ENCODE peak calls at places on chromosomes 4 and X, in ten cellular contexts. K, C, N, W, I, V, X, Q, H and M are unnamed samples.

GRCh38 chr4:176443117-176443516 is 123.4 kb downstream of the SPCS3 start:
- DNase-seq in I (no peak), X (no peak), C (no peak), H (no peak), K (no peak), W (no peak), V (no peak), Q (peak), N (peak), M (no peak)

GRCh38 chrX:1108451-1109445 is 103.7 kb downstream of the CRLF2 start:
- DNase-seq in H (no peak), V (no peak), N (no peak), C (no peak), W (no peak), Q (no peak), K (no peak), I (no peak), X (no peak), M (peak)

GRCh38 chr4:176210101-176210500 is 14.7 kb upstream of the SPATA4 start:
- DNase-seq in H (no peak), X (no peak), W (no peak), N (no peak), Q (no peak), V (no peak), C (no peak), K (no peak), I (no peak), M (no peak)

GRCh38 chr4:3122081-3122563 is 47.6 kb downstream of the HTT start:
- DNase-seq in K (no peak), W (peak), X (no peak), C (no peak), V (no peak), N (peak), I (no peak), H (no peak), Q (no peak), M (no peak)

GRCh38 chr4:175385797-175386196 is 426.3 kb downstream of the GPM6A start:
- DNase-seq in I (no peak), H (no peak), V (no peak), X (no peak), W (no peak), N (peak), K (no peak), C (no peak), Q (peak), M (no peak)

GRCh38 chrX:46203115-46203514 is 342.1 kb downstream of the ZNF674 start:
- DNase-seq in I (no peak), K (no peak), X (no peak), W (no peak), N (no peak), Q (no peak), V (no peak), C (no peak), H (no peak), M (no peak)

GRCh38 chrX:139933904-139934303 is 1.1 kb upstream of the ATP11C start:
- DNase-seq in C (peak), H (no peak), W (no peak), V (no peak), X (no peak), I (no peak), Q (no peak), K (no peak), N (no peak), M (no peak)

GRCh38 chrX:135520553-135521404 is at the start of gene INTS6L:
- DNase-seq in N (peak), X (peak), V (peak), K (peak), I (peak), H (peak), W (peak), C (peak), Q (peak), M (peak)

GRCh38 chrX:11100281-11101035 is 10.7 kb upstream of the HCCS start:
- DNase-seq in K (no peak), W (no peak), Q (peak), N (peak), C (peak), V (no peak), I (no peak), H (peak), X (peak), M (no peak)

GRCh38 chrX:17629519-17629918 is 107.8 kb upstream of the SCML1 start:
- DNase-seq in H (no peak), W (no peak), V (no peak), C (no peak), Q (no peak), K (no peak), N (no peak), I (no peak), X (no peak), M (no peak)

GRCh38 chr4:2649604-2650114 is 106.5 kb downstream of the TNIP2 start:
- DNase-seq in N (no peak), Q (no peak), H (no peak), V (no peak), K (no peak), C (no peak), X (peak), I (no peak), W (no peak), M (peak)

GRCh38 chrX:154793084-154793483 is 12.2 kb downstream of the MPP1 start:
- DNase-seq in I (no peak), W (no peak), X (no peak), K (no peak), Q (no peak), V (no peak), C (no peak), H (no peak), N (no peak), M (no peak)

GRCh38 chrX:51332188-51332942 is at the start of gene NUDT10:
- DNase-seq in X (peak), N (peak), C (no peak), H (peak), K (no peak), V (no peak), Q (peak), I (peak), W (peak), M (peak)

GRCh38 chrX:5876984-5877655 is 351.5 kb downstream of the NLGN4X start:
- DNase-seq in N (no peak), V (peak), K (no peak), Q (peak), I (peak), W (peak), X (no peak), H (no peak), C (no peak), M (no peak)

GRCh38 chrX:44227981-44228380 is 115.5 kb downstream of the EFHC2 start:
- DNase-seq in C (no peak), H (no peak), K (no peak), W (no peak), I (no peak), X (no peak), N (no peak), Q (no peak), V (no peak), M (no peak)

GRCh38 chr4:13218316-13218958 is 265.7 kb downstream of the RAB28 start:
- DNase-seq in N (no peak), X (peak), V (no peak), C (no peak), Q (no peak), H (peak), W (no peak), K (no peak), I (no peak), M (no peak)

GRCh38 chr4:187618701-187619278 is 376.8 kb upstream of the ZFP42 start:
- DNase-seq in W (no peak), Q (peak), V (no peak), C (no peak), K (no peak), I (no peak), X (no peak), N (peak), H (no peak), M (no peak)

DNA sequence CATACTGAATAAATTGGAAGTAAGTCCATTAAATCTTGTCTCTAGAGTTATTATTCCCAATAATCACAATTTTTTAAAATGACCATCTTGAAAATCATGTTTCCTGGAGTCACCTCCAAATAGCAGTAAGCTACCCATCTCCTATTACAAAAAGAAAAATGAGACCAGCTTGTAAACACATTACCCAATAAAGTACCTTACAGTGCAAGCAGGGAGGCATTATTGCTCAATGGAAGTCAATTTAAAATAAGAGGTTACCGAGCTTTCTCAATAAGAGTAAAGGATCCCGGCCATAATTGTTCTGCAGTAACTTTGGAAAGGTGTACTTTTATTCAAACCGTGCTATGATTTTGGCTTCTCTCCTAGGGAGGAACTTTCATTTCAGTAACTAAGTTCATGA is 78.0 kb downstream of the DMD start:
- DNase-seq in X (no peak), I (no peak), V (no peak), N (peak), C (no peak), H (no peak), W (no peak), Q (no peak), K (no peak), M (no peak)
- TF ChIP-seq CTCF in X (no peak), I (no peak), V (no peak), N (no peak), C (no peak), H (no peak), W (no peak), Q (no peak), K (no peak), M (no peak)

GRCh38 chr4:135672202-135672601 is 1470.6 kb upstream of the PABPC4L start:
- DNase-seq in Q (no peak), W (no peak), K (no peak), H (no peak), C (no peak), N (no peak), X (no peak), V (no peak), I (no peak), M (no peak)

GRCh38 chr4:135670548-135670947 is 1469.0 kb upstream of the PABPC4L start:
- DNase-seq in I (no peak), H (no peak), W (no peak), K (no peak), C (no peak), Q (no peak), X (no peak), V (no peak), N (no peak), M (no peak)
- TF ChIP-seq CTCF in I (no peak), H (no peak), W (no peak), K (no peak), C (no peak), Q (no peak), X (no peak), V (no peak), N (no peak), M (no peak)

GRCh38 chr4:83113429-83113786 is 1.1 kb downstream of the PLAC8 start:
- DNase-seq in H (no peak), X (no peak), Q (no peak), W (no peak), V (no peak), C (no peak), K (no peak), I (no peak), N (no peak), M (no peak)

GRCh38 chr4:83115656-83116285 is 1.2 kb upstream of the PLAC8 start:
- DNase-seq in K (no peak), I (no peak), V (no peak), Q (no peak), C (no peak), X (no peak), H (no peak), W (no peak), N (no peak), M (no peak)

GRCh38 chr4:83114576-83114975 is at the start of gene PLAC8:
- DNase-seq in N (peak), C (peak), K (no peak), W (no peak), Q (no peak), V (no peak), H (no peak), X (no peak), I (no peak), M (no peak)

GRCh38 chr4:83112678-83113428 is 1.7 kb downstream of the PLAC8 start:
- DNase-seq in N (peak), H (no peak), X (no peak), W (no peak), V (no peak), K (no peak), C (no peak), I (no peak), Q (no peak), M (no peak)

DNA sequence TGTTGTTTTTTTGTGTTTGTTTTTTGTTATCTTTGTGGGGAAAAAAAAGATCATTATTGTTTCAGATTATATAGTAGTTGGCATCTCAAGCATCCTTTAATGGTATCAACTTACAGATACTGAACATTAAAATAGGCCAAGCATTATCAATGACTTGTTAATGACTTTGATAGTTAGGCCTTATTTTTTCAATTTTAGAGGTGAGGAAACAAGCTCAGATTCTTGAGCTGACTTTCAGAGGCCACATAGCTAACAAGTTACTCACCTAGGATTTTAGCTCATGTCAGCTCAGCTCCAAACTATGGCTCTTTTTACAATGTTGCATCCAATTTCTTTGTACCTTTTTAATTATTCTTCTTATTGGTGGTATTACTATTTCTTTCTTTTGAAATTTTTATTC is 471 bp upstream of the PLAC8 start:
- DNase-seq in N (peak), I (no peak), C (no peak), H (no peak), Q (peak), K (no peak), V (no peak), W (no peak), X (no peak), M (no peak)
- TF ChIP-seq CTCF in N (no peak), I (no peak), C (no peak), H (no peak), Q (no peak), K (no peak), V (no peak), W (no peak), X (no peak), M (no peak)

DNA sequence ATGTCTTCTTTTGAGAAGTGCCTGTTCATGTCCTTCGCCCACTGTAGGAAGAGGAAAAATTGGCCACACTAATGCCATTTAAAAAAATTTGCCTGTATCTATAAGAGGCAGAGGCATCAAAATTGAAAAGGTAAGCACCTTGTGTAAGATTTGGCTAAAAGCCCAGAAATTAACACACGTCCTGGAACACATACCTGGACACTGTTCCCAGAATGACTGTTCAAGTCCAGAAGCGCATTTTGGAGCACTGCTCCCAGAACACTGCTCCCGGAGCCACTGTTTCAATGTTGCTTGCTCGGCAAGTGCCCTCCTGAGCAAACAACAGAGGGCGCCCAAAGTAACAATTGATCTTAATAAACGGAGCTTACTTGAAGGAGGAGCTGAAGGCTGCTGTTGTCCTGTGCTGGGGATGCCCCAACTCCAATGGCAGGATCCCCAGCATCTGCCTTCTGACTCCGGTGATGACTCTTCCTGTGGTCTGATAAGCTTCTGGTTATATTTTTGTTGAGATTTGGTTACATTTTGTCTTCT is 1958.6 kb downstream of the C4orf33 start:
- DNase-seq in I (no peak), H (no peak), V (no peak), Q (no peak), N (no peak), K (no peak), X (no peak), C (no peak), W (no peak), M (no peak)
- TF ChIP-seq CTCF in I (no peak), H (no peak), V (no peak), Q (no peak), N (no peak), K (no peak), X (no peak), C (no peak), W (no peak), M (no peak)

GRCh38 chr4:895596-895995 is 36.5 kb downstream of the GAK start:
- DNase-seq in Q (no peak), I (no peak), K (no peak), X (no peak), N (no peak), W (no peak), C (no peak), V (no peak), H (no peak), M (no peak)

GRCh38 chr4:893995-894705 is 38.0 kb downstream of the GAK start:
- DNase-seq in N (no peak), X (no peak), C (no peak), I (no peak), Q (no peak), V (no peak), H (no peak), K (no peak), W (no peak), M (no peak)

GRCh38 chr4:898123-898522 is 34.0 kb downstream of the GAK start:
- DNase-seq in N (no peak), Q (no peak), K (no peak), C (no peak), X (no peak), I (no peak), W (no peak), V (no peak), H (no peak), M (no peak)

GRCh38 chr4:896630-897029 is 35.5 kb downstream of the GAK start:
- DNase-seq in V (no peak), C (no peak), K (no peak), N (no peak), Q (no peak), I (no peak), H (no peak), X (no peak), W (no peak), M (no peak)

GRCh38 chr4:896216-896615 is 35.9 kb downstream of the GAK start:
- DNase-seq in N (no peak), K (no peak), C (no peak), X (no peak), W (no peak), I (no peak), H (no peak), Q (no peak), V (no peak), M (no peak)
- TF ChIP-seq CTCF in N (peak), K (no peak), C (no peak), X (no peak), W (no peak), I (no peak), H (no peak), Q (no peak), V (no peak), M (no peak)